ENCODE peak calls at places on chromosomes 11 and 22, in eight cellular contexts. L is activated CD4-positive, alpha-beta T cell treated with anti-CD3 and anti-CD28 coated beads, Interleukin-2, amount 10 ng/mL, durations not matched to agents 7 days and 5 days; T is head of caudate nucleus; R is naive thymus-derived CD8-positive, alpha-beta T cell; P is LoVo; A is cardiac fibroblast; O is GM04504; E is NCI-H1930. Z is an unnamed sample.

GRCh38 chr22:45678961-45679912 is 7.6 kb downstream of the ATXN10 start:
- DNase-seq in L (no peak), T (no peak), R (no peak), P (no peak), A (no peak), O (peak), E (peak), Z (no peak)

GRCh38 chr11:24496728-24497396 is at the start of gene LUZP2:
- DNase-seq in L (no peak), T (no peak), R (no peak), P (no peak), A (peak), O (no peak), E (peak), Z (peak)

GRCh38 chr11:4919250-4919649 is at the start of gene OR51G2:
- DNase-seq in L (no peak), T (no peak), R (no peak), P (no peak), A (no peak), O (no peak), E (no peak), Z (no peak)

GRCh38 chr11:61960532-61960931 is 6.9 kb downstream of the FTH1 start:
- DNase-seq in L (peak), T (no peak), R (no peak), P (no peak), A (no peak), O (no peak), E (no peak), Z (no peak)

GRCh38 chr11:69926376-69927050 is 107.3 kb upstream of the FGF3 start:
- DNase-seq in L (no peak), T (no peak), R (no peak), P (no peak), A (no peak), O (no peak), E (no peak), Z (no peak)

GRCh38 chr22:44133901-44134511 is 46.7 kb upstream of the PARVG start:
- DNase-seq in L (no peak), T (no peak), R (no peak), P (no peak), A (no peak), O (no peak), E (no peak), Z (peak)

GRCh38 chr11:63914896-63915681 is 1.9 kb downstream of the RCOR2 start:
- DNase-seq in L (no peak), T (no peak), R (no peak), P (no peak), A (no peak), O (no peak), E (no peak), Z (no peak)

GRCh38 chr22:49405590-49405989 is 422.1 kb downstream of the BRD1 start:
- DNase-seq in L (no peak), T (no peak), R (no peak), P (no peak), A (no peak), O (no peak), E (no peak), Z (no peak)

GRCh38 chr22:28268845-28269244 is 349.8 kb upstream of the PITPNB start:
- DNase-seq in L (no peak), T (no peak), R (no peak), P (no peak), A (no peak), O (no peak), E (no peak), Z (no peak)

GRCh38 chr11:45551181-45551580 is 114.2 kb downstream of the CHST1 start:
- DNase-seq in L (no peak), T (no peak), R (no peak), P (no peak), A (no peak), O (no peak), E (no peak), Z (no peak)

GRCh38 chr22:26674211-26675190 is 17.1 kb downstream of the MIAT start:
- DNase-seq in L (peak), T (no peak), R (no peak), P (no peak), A (no peak), O (no peak), E (no peak), Z (no peak)

GRCh38 chr11:57798905-57799559 is 37.4 kb downstream of the CTNND1 start:
- DNase-seq in L (no peak), T (no peak), R (no peak), P (peak), A (peak), O (peak), E (no peak), Z (no peak)

GRCh38 chr22:35838849-35839646 is 121.4 kb downstream of the APOL5 start:
- DNase-seq in L (no peak), T (peak), R (no peak), P (peak), A (peak), O (peak), E (peak), Z (peak)

GRCh38 chr11:8258289-8258688 is 5.4 kb downstream of the LMO1 start:
- DNase-seq in L (no peak), T (no peak), R (no peak), P (no peak), A (no peak), O (no peak), E (no peak), Z (peak)

Z was measured in midbrain.